ENCODE peak calls at places on chromosomes 4 and X, in six cellular contexts. T is activated CD8-positive, alpha-beta memory T cell treated with anti-CD3 and anti-CD28 coated beads for 1 hour; H is mucosa of gallbladder; D is A549; Y is activated CD4-positive, CD25-positive, alpha-beta regulatory T cell treated with anti-CD3 and anti-CD28 coated beads, Interleukin-2, amount 50 U/mL, for 72 hours; O is amniotic epithelial cell. X is an unnamed sample.
A peak's percentile ranks its signal among the peaks of the same experiment; 100 is the strongest.

GRCh38 chrX:95318882-95319281 is 1365.8 kb upstream of the DIAPH2 start:
- DNase-seq in H (no peak), Y (no peak), D (no peak), T (no peak), O (no peak), X (no peak)

GRCh38 chr4:44098973-44099372 is 349.6 kb downstream of the KCTD8 start:
- DNase-seq in D (no peak), O (no peak), H (no peak), T (no peak), Y (no peak), X (no peak)

GRCh38 chr4:156933633-156934258 is 37.9 kb downstream of the PDGFC start:
- DNase-seq in H (no peak), Y (no peak), O (peak; percentile 91), D (no peak), T (no peak), X (no peak)

GRCh38 chr4:73704314-73705055 is 35.9 kb upstream of the CXCL8 start:
- DNase-seq in H (peak; percentile 80), T (no peak), O (peak; percentile 100), D (peak; percentile 43), Y (no peak), X (peak; percentile 61)

GRCh38 chrX:101415180-101416130 is 7.4 kb downstream of the HNRNPH2 start:
- DNase-seq in T (no peak), O (peak; percentile 81), H (peak; percentile 34), Y (no peak), D (peak; percentile 57), X (no peak)

GRCh38 chr4:2087170-2087569 is 28.0 kb downstream of the NAT8L start:
- DNase-seq in Y (no peak), H (no peak), O (peak; percentile 27), T (no peak), D (no peak), X (no peak)

GRCh38 chr4:40840985-40841571 is 91.3 kb downstream of the NSUN7 start:
- DNase-seq in O (peak; percentile 81), T (peak; percentile 45), Y (peak; percentile 76), H (peak; percentile 62), D (peak; percentile 33), X (no peak)

GRCh38 chr4:92265066-92265465 is 38.7 kb upstream of the GRID2 start:
- DNase-seq in Y (no peak), D (no peak), T (no peak), H (no peak), O (no peak), X (no peak)

GRCh38 chrX:129772796-129773431 is 6.8 kb upstream of the SASH3 start:
- DNase-seq in T (no peak), O (no peak), D (no peak), H (peak; percentile 62), Y (no peak), X (peak; percentile 79)

GRCh38 chrX:133676344-133677122 is 261.2 kb upstream of the GPC4 start:
- DNase-seq in T (no peak), H (peak; percentile 26), Y (no peak), D (no peak), O (no peak), X (no peak)

GRCh38 chr4:142077048-142077447 is 440.7 kb downstream of the IL15 start:
- DNase-seq in D (no peak), H (no peak), T (no peak), Y (no peak), O (no peak), X (no peak)

GRCh38 chr4:107035711-107036601 is at the start of gene DKK2:
- DNase-seq in T (no peak), O (no peak), D (no peak), H (peak; percentile 10), Y (no peak), X (no peak)

GRCh38 chrX:119647552-119648420 is 41.6 kb upstream of the NKRF start:
- DNase-seq in Y (peak; percentile 65), D (no peak), H (no peak), O (no peak), T (no peak), X (no peak)

GRCh38 chr4:681736-682451 is 7.1 kb downstream of the SLC49A3 start:
- DNase-seq in H (no peak), O (no peak), Y (no peak), D (no peak), T (no peak), X (no peak)

GRCh38 chr4:6504900-6505496 is 32.6 kb upstream of the PPP2R2C start:
- DNase-seq in O (peak; percentile 18), D (no peak), Y (no peak), H (no peak), T (no peak), X (no peak)

GRCh38 chr4:172169871-172170270 is 356.7 kb downstream of the GALNTL6 start:
- DNase-seq in T (no peak), D (no peak), Y (no peak), H (no peak), O (peak; percentile 14), X (no peak)

X was measured in GF-D8.